ENCODE peak calls at places on chromosomes 13 and 19, in six cellular contexts. I, T, A, M, H and L are unnamed samples.

GRCh38 chr19:19202707-19203011 is 555 bp downstream of the NR2C2AP start:
- DNase-seq in I (no peak), T (no peak), A (no peak), M (no peak), H (no peak), L (no peak)

GRCh38 chr13:24042710-24043440 is 117.6 kb upstream of the SPATA13 start:
- DNase-seq in I (no peak), T (no peak), A (peak), M (no peak), H (no peak), L (no peak)

GRCh38 chr19:49497047-49497789 is 984 bp downstream of the RPS11 start:
- DNase-seq in I (no peak), T (no peak), A (peak), M (peak), H (no peak), L (peak)

GRCh38 chr19:50820549-50821247 is 2.9 kb downstream of the KLK1 start:
- DNase-seq in I (no peak), T (no peak), A (no peak), M (no peak), H (no peak), L (no peak)

GRCh38 chr13:39415403-39415802 is 187.6 kb downstream of the LHFPL6 start:
- DNase-seq in I (peak), T (peak), A (no peak), M (peak), H (no peak), L (no peak)

GRCh38 chr19:52786078-52786463 is 520 bp downstream of the ZNF600 start:
- DNase-seq in I (no peak), T (no peak), A (no peak), M (peak), H (no peak), L (peak)

GRCh38 chr19:46911456-46911855 is 50.7 kb downstream of the ARHGAP35 start:
- DNase-seq in I (no peak), T (no peak), A (no peak), M (no peak), H (no peak), L (no peak)

GRCh38 chr13:99353836-99354235 is 46.6 kb upstream of the GPR183 start:
- DNase-seq in I (no peak), T (no peak), A (no peak), M (no peak), H (no peak), L (no peak)

GRCh38 chr19:40253611-40254092 is 27.2 kb upstream of the CCNP start:
- DNase-seq in I (no peak), T (no peak), A (peak), M (no peak), H (no peak), L (peak)

GRCh38 chr13:74015137-74015536 is 119.1 kb downstream of the KLF12 start:
- DNase-seq in I (no peak), T (no peak), A (no peak), M (no peak), H (peak), L (no peak)

GRCh38 chr19:31338069-31338767 is 11.0 kb downstream of the TSHZ3 start:
- DNase-seq in I (no peak), T (no peak), A (no peak), M (peak), H (no peak), L (peak)

GRCh38 chr19:48170817-48171347 is 402 bp downstream of the ZSWIM9 start:
- DNase-seq in I (no peak), T (no peak), A (no peak), M (peak), H (no peak), L (no peak)

GRCh38 chr13:32881074-32881791 is 135.0 kb upstream of the KL start:
- DNase-seq in I (no peak), T (no peak), A (no peak), M (no peak), H (no peak), L (no peak)

GRCh38 chr19:10766681-10767201 is 48.9 kb downstream of the DNM2 start:
- DNase-seq in I (no peak), T (peak), A (no peak), M (no peak), H (no peak), L (no peak)

GRCh38 chr13:93004919-93005318 is 221.7 kb upstream of the GPC6 start:
- DNase-seq in I (peak), T (no peak), A (no peak), M (peak), H (no peak), L (peak)

GRCh38 chr19:6204866-6205723 is 69.6 kb downstream of the ACSBG2 start:
- DNase-seq in I (no peak), T (no peak), A (no peak), M (no peak), H (no peak), L (no peak)